ENCODE peak calls at places on chromosome X, in five cellular contexts. X, O, Q, U and J are unnamed samples. For H3K4me1, the result is how much of the 10 kb centered on the place peaks cover.

GRCh38 chrX:110733166-110733565 is 62.5 kb downstream of the CHRDL1 start:
- DNase-seq in X (no peak), U (no peak), Q (no peak), O (no peak), J (no peak)

GRCh38 chrX:20144491-20144890 is 2.9 kb upstream of the EIF1AX start:
- DNase-seq in Q (no peak), X (no peak), O (no peak), U (no peak), J (no peak)

GRCh38 chrX:113274801-113275200 is 434.2 kb upstream of the AMOT start:
- DNase-seq in U (no peak), X (no peak), Q (no peak), O (no peak), J (no peak)

GRCh38 chrX:96569034-96569433 is 115.6 kb upstream of the DIAPH2 start:
- DNase-seq in U (no peak), Q (no peak), O (no peak), X (no peak), J (no peak)

GRCh38 chrX:8245411-8245810 is 74.3 kb upstream of the VCX2 start:
- DNase-seq in X (no peak), U (no peak), O (no peak), Q (no peak), J (no peak)

GRCh38 chrX:42818151-42818921 is 40.4 kb upstream of the PPP1R2C start:
- DNase-seq in U (no peak), Q (no peak), X (no peak), O (no peak), J (no peak)

GRCh38 chrX:38060331-38060878 is 54.1 kb downstream of the SYTL5 start:
- DNase-seq in U (no peak), X (no peak), Q (no peak), O (no peak), J (no peak)

GRCh38 chrX:149633511-149633910 is 1.9 kb upstream of the TMEM185A start:
- DNase-seq in Q (no peak), U (no peak), O (no peak), X (no peak), J (no peak)

GRCh38 chrX:2701600-2701999 is 10.5 kb downstream of the CD99 start:
- DNase-seq in O (no peak), U (no peak), X (no peak), Q (no peak), J (no peak)

GRCh38 chrX:116490091-116490490 is 27.3 kb upstream of the CT83 start:
- DNase-seq in X (no peak), Q (no peak), O (no peak), U (no peak), J (no peak)

GRCh38 chrX:96004386-96004785 is 680.3 kb upstream of the DIAPH2 start:
- DNase-seq in O (no peak), U (no peak), X (no peak), Q (no peak), J (no peak)

GRCh38 chrX:11611161-11611560 is 54.6 kb downstream of the ARHGAP6 start:
- DNase-seq in X (no peak), Q (no peak), U (no peak), O (no peak), J (peak)

GRCh38 chrX:102684772-102685520 is 27.3 kb upstream of the GPRASP2 start:
- DNase-seq in X (no peak), O (no peak), U (no peak), Q (no peak), J (no peak)

GRCh38 chrX:119618439-119618838 is 12.2 kb upstream of the NKRF start:
- DNase-seq in U (no peak), O (peak), X (no peak), Q (no peak), J (no peak)
- H3K4me1 ChIP-seq in U (under half), O (under half), X (under half), Q (under half), J (under half)

DNA sequence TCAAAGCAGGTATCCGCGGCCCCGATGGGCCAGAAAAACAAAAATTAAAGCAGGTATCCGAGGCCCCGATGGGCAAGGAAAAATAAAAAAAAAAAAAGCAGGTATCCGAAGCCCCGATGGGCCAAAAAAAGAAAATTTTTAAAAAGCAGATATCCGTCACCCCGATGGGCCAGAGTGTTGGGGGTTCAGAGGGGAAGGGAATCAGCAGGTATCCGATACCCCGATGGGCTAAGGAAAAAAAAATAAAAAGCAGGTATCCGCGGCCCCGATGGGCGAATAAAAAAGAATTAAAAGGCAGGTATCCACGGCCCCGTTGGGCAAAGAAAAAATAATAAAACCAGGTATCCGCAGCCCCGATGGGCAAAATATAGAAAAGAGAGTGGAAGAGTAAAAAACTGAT is 289.0 kb downstream of the CHIC1 start:
- DNase-seq in U (no peak), X (no peak), O (no peak), Q (no peak), J (no peak)
- H3K4me3 ChIP-seq in U (peak), X (peak), O (no peak), Q (peak), J (no peak)

GRCh38 chrX:13346646-13347045 is 26.8 kb upstream of the ATXN3L start:
- DNase-seq in O (no peak), Q (no peak), U (no peak), X (no peak), J (no peak)
- H3K4me1 ChIP-seq in O (under half), Q (under half), U (under half), X (under half), J (under half)

GRCh38 chrX:131783555-131784338 is 239.4 kb upstream of the STK26 start:
- DNase-seq in U (peak), X (peak), O (no peak), Q (no peak), J (no peak)
- H3K4me3 ChIP-seq in U (peak), X (no peak), O (no peak), Q (no peak), J (no peak)